ENCODE peak calls at places on chromosome 13, in five cellular contexts. One of them, this sample, is unnamed.

GRCh38 chr13:114081761-114082681 is 50.4 kb downstream of the RASA3 start:
- DNase-seq in tibial nerve: no peak
- DNase-seq in body of pancreas: peak
- DNase-seq in uterus: no peak
- DNase-seq in prostate gland: no peak
- DNase-seq in this sample: no peak

GRCh38 chr13:104008571-104009435 is 942.6 kb upstream of the SLC10A2 start:
- DNase-seq in tibial nerve: no peak
- DNase-seq in body of pancreas: no peak
- DNase-seq in uterus: no peak
- DNase-seq in prostate gland: no peak
- DNase-seq in this sample: no peak

GRCh38 chr13:112435973-112436372 is 59.8 kb downstream of the SPACA7 start:
- DNase-seq in tibial nerve: no peak
- DNase-seq in body of pancreas: no peak
- DNase-seq in uterus: no peak
- DNase-seq in prostate gland: no peak
- DNase-seq in this sample: no peak

GRCh38 chr13:25253702-25254101 is 33.6 kb downstream of the MTMR6 start:
- DNase-seq in tibial nerve: no peak
- DNase-seq in body of pancreas: no peak
- DNase-seq in uterus: no peak
- DNase-seq in prostate gland: no peak
- DNase-seq in this sample: no peak

GRCh38 chr13:84962141-84962750 is 837.0 kb downstream of the SLITRK6 start:
- DNase-seq in tibial nerve: no peak
- DNase-seq in body of pancreas: no peak
- DNase-seq in uterus: no peak
- DNase-seq in prostate gland: no peak
- DNase-seq in this sample: no peak

GRCh38 chr13:39417643-39418042 is 185.3 kb downstream of the LHFPL6 start:
- DNase-seq in tibial nerve: no peak
- DNase-seq in body of pancreas: no peak
- DNase-seq in uterus: no peak
- DNase-seq in prostate gland: no peak
- DNase-seq in this sample: no peak

GRCh38 chr13:77417897-77418296 is 91.0 kb upstream of the MYCBP2 start:
- DNase-seq in tibial nerve: no peak
- DNase-seq in body of pancreas: no peak
- DNase-seq in uterus: no peak
- DNase-seq in prostate gland: no peak
- DNase-seq in this sample: no peak

GRCh38 chr13:39565036-39565949 is 37.7 kb downstream of the LHFPL6 start:
- DNase-seq in tibial nerve: no peak
- DNase-seq in body of pancreas: no peak
- DNase-seq in uterus: peak
- DNase-seq in prostate gland: no peak
- DNase-seq in this sample: no peak

GRCh38 chr13:111328803-111329410 is 8.5 kb downstream of the TEX29 start:
- DNase-seq in tibial nerve: no peak
- DNase-seq in body of pancreas: no peak
- DNase-seq in uterus: no peak
- DNase-seq in prostate gland: peak
- DNase-seq in this sample: no peak

GRCh38 chr13:75481176-75482069 is 546 bp downstream of the TBC1D4 start:
- DNase-seq in tibial nerve: peak
- DNase-seq in body of pancreas: peak
- DNase-seq in uterus: peak
- DNase-seq in prostate gland: peak
- DNase-seq in this sample: no peak

GRCh38 chr13:102452831-102453230 is 51.0 kb upstream of the FGF14 start:
- DNase-seq in tibial nerve: no peak
- DNase-seq in body of pancreas: no peak
- DNase-seq in uterus: no peak
- DNase-seq in prostate gland: no peak
- DNase-seq in this sample: no peak

GRCh38 chr13:26220575-26220974 is 1.5 kb downstream of the RNF6 start:
- DNase-seq in tibial nerve: no peak
- DNase-seq in body of pancreas: no peak
- DNase-seq in uterus: no peak
- DNase-seq in prostate gland: no peak
- DNase-seq in this sample: no peak

GRCh38 chr13:28493740-28494536 is 990 bp downstream of the FLT1 start:
- DNase-seq in tibial nerve: no peak
- DNase-seq in body of pancreas: no peak
- DNase-seq in uterus: no peak
- DNase-seq in prostate gland: no peak
- DNase-seq in this sample: no peak

GRCh38 chr13:19072543-19072942 is 109.1 kb downstream of the TUBA3C start:
- DNase-seq in tibial nerve: no peak
- DNase-seq in body of pancreas: no peak
- DNase-seq in uterus: no peak
- DNase-seq in prostate gland: no peak
- DNase-seq in this sample: no peak

GRCh38 chr13:25738797-25739196 is 313.0 kb downstream of the SHISA2 start:
- DNase-seq in tibial nerve: no peak
- DNase-seq in body of pancreas: no peak
- DNase-seq in uterus: no peak
- DNase-seq in prostate gland: no peak
- DNase-seq in this sample: no peak

GRCh38 chr13:107124129-107124718 is 556.3 kb upstream of the ARGLU1 start:
- DNase-seq in tibial nerve: no peak
- DNase-seq in body of pancreas: no peak
- DNase-seq in uterus: no peak
- DNase-seq in prostate gland: no peak
- DNase-seq in this sample: no peak

GRCh38 chr13:50284540-50284939 is 269.3 kb downstream of the KCNRG start:
- DNase-seq in tibial nerve: no peak
- DNase-seq in body of pancreas: no peak
- DNase-seq in uterus: no peak
- DNase-seq in prostate gland: no peak
- DNase-seq in this sample: no peak

GRCh38 chr13:114129649-114130062 is 2.8 kb downstream of the RASA3 start:
- DNase-seq in tibial nerve: no peak
- DNase-seq in body of pancreas: no peak
- DNase-seq in uterus: no peak
- DNase-seq in prostate gland: no peak
- DNase-seq in this sample: no peak

GRCh38 chr13:101977475-101977874 is 424.4 kb downstream of the FGF14 start:
- DNase-seq in tibial nerve: no peak
- DNase-seq in body of pancreas: peak
- DNase-seq in uterus: no peak
- DNase-seq in prostate gland: no peak
- DNase-seq in this sample: no peak

GRCh38 chr13:97308735-97309429 is 86.7 kb downstream of the MBNL2 start:
- DNase-seq in tibial nerve: no peak
- DNase-seq in body of pancreas: no peak
- DNase-seq in uterus: no peak
- DNase-seq in prostate gland: no peak
- DNase-seq in this sample: no peak

GRCh38 chr13:38180100-38180499 is 169.6 kb upstream of the UFM1 start:
- DNase-seq in tibial nerve: no peak
- DNase-seq in body of pancreas: no peak
- DNase-seq in uterus: no peak
- DNase-seq in prostate gland: no peak
- DNase-seq in this sample: no peak

GRCh38 chr13:102310691-102311432 is 91.0 kb downstream of the FGF14 start:
- DNase-seq in tibial nerve: peak
- DNase-seq in body of pancreas: peak
- DNase-seq in uterus: peak
- DNase-seq in prostate gland: no peak
- DNase-seq in this sample: no peak

GRCh38 chr13:99605417-99606321 is 104.4 kb downstream of the TM9SF2 start:
- DNase-seq in tibial nerve: peak
- DNase-seq in body of pancreas: peak
- DNase-seq in uterus: peak
- DNase-seq in prostate gland: peak
- DNase-seq in this sample: no peak

GRCh38 chr13:106183410-106184128 is 351.9 kb downstream of the EFNB2 start:
- DNase-seq in tibial nerve: no peak
- DNase-seq in body of pancreas: no peak
- DNase-seq in uterus: no peak
- DNase-seq in prostate gland: no peak
- DNase-seq in this sample: no peak

GRCh38 chr13:66831317-66831716 is 398.8 kb downstream of the PCDH9 start:
- DNase-seq in tibial nerve: no peak
- DNase-seq in body of pancreas: no peak
- DNase-seq in uterus: no peak
- DNase-seq in prostate gland: no peak
- DNase-seq in this sample: no peak

GRCh38 chr13:26502826-26503225 is 54.7 kb upstream of the WASF3 start:
- DNase-seq in tibial nerve: peak
- DNase-seq in body of pancreas: peak
- DNase-seq in uterus: no peak
- DNase-seq in prostate gland: no peak
- DNase-seq in this sample: no peak

GRCh38 chr13:39779337-39780270 is 124.1 kb downstream of the COG6 start:
- DNase-seq in tibial nerve: peak
- DNase-seq in body of pancreas: no peak
- DNase-seq in uterus: no peak
- DNase-seq in prostate gland: no peak
- DNase-seq in this sample: no peak

GRCh38 chr13:40109324-40109958 is 454.0 kb downstream of the COG6 start:
- DNase-seq in tibial nerve: no peak
- DNase-seq in body of pancreas: peak
- DNase-seq in uterus: no peak
- DNase-seq in prostate gland: no peak
- DNase-seq in this sample: no peak

GRCh38 chr13:76522083-76522755 is 364.0 kb downstream of the KCTD12 start:
- DNase-seq in tibial nerve: no peak
- DNase-seq in body of pancreas: no peak
- DNase-seq in uterus: no peak
- DNase-seq in prostate gland: no peak
- DNase-seq in this sample: no peak

GRCh38 chr13:98528663-98529064 is 48.2 kb downstream of the STK24 start:
- DNase-seq in tibial nerve: no peak
- DNase-seq in body of pancreas: no peak
- DNase-seq in uterus: no peak
- DNase-seq in prostate gland: no peak
- DNase-seq in this sample: no peak

DNA sequence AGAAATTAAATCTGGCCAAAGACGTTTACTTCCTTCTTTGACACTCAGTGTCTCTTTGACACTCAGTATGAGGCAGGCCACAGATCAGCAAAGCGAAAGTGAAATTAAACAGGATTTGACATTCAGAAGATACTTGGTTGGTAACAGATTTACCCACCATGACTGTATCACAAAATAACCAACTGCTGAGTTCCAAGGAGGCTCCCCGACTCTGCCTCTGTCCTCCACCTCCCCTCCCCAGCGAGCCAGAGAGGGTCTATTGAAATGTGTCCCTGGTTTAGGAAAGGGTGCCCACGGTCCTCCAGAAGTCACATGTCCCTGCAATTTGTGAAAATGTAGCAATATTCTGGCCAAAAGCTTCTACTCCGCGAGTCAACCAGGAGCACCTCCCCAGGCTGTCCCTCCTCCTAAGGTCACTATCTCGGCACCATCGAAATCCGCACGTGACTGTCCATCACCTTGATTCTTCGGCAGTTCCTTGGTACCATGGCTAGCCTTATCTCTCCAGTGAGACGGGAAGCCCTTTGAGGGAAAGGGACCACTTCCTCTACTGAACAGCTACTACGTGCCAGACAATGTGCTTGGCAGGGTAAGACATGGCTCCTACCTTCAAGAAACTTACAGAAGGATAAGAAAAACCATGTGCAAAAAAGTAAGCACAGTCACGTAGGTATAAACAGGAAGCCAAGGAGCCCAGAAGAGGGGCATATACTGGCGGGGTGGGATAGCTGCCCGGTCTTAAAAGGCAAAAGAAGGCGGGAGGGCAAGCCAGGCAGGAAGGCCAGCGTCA is 1.5 kb downstream of the N4BP2L1 start:
- DNase-seq in tibial nerve: peak
- DNase-seq in body of pancreas: peak
- DNase-seq in uterus: no peak
- DNase-seq in prostate gland: no peak
- DNase-seq in this sample: no peak
- TF ChIP-seq POLR2A in tibial nerve: no peak
- TF ChIP-seq POLR2A in body of pancreas: no peak
- TF ChIP-seq POLR2A in uterus: no peak
- TF ChIP-seq POLR2A in prostate gland: no peak
- TF ChIP-seq POLR2A in this sample: no peak

DNA sequence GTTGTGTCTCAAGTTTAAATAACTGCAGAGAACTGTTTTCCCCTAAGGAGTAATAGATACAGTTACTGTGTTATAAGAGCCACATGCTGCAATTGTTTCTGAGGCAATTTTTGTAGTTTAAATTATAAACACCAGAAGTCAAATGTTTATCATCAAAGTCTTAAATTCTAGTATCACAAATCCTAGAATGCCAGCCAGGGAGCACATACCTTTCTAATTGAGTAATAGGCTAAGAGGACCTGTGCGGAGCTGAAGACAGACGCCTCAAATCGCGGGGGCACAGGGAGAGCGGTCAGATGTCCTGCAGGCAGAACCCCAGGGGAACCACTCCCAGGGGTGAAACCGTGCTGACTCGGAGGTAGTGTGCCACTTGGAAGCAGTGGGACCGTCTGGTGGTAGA is 65.2 kb upstream of the TNFRSF19 start:
- DNase-seq in tibial nerve: no peak
- DNase-seq in body of pancreas: no peak
- DNase-seq in uterus: no peak
- DNase-seq in prostate gland: no peak
- DNase-seq in this sample: no peak
- TF ChIP-seq POLR2A in tibial nerve: no peak
- TF ChIP-seq POLR2A in body of pancreas: no peak
- TF ChIP-seq POLR2A in uterus: no peak
- TF ChIP-seq POLR2A in prostate gland: no peak
- TF ChIP-seq POLR2A in this sample: no peak

GRCh38 chr13:45417790-45418534 is at the start of gene SLC25A30:
- DNase-seq in tibial nerve: peak
- DNase-seq in body of pancreas: peak
- DNase-seq in uterus: peak
- DNase-seq in prostate gland: peak
- DNase-seq in this sample: peak
- TF ChIP-seq POLR2A in tibial nerve: peak
- TF ChIP-seq POLR2A in body of pancreas: peak
- TF ChIP-seq POLR2A in uterus: peak
- TF ChIP-seq POLR2A in prostate gland: peak
- TF ChIP-seq POLR2A in this sample: no peak

GRCh38 chr13:29953542-29953941 is 103.1 kb upstream of the UBL3 start:
- DNase-seq in tibial nerve: no peak
- DNase-seq in body of pancreas: no peak
- DNase-seq in uterus: no peak
- DNase-seq in prostate gland: no peak
- DNase-seq in this sample: no peak

GRCh38 chr13:29952245-29952644 is 101.8 kb upstream of the UBL3 start:
- DNase-seq in tibial nerve: no peak
- DNase-seq in body of pancreas: no peak
- DNase-seq in uterus: no peak
- DNase-seq in prostate gland: no peak
- DNase-seq in this sample: no peak

GRCh38 chr13:29956771-29957170 is 106.4 kb upstream of the UBL3 start:
- DNase-seq in tibial nerve: no peak
- DNase-seq in body of pancreas: no peak
- DNase-seq in uterus: no peak
- DNase-seq in prostate gland: no peak
- DNase-seq in this sample: no peak

GRCh38 chr13:29955137-29955650 is 104.8 kb upstream of the UBL3 start:
- DNase-seq in tibial nerve: no peak
- DNase-seq in body of pancreas: no peak
- DNase-seq in uterus: no peak
- DNase-seq in prostate gland: no peak
- DNase-seq in this sample: no peak

GRCh38 chr13:29954082-29955043 is 103.9 kb upstream of the UBL3 start:
- DNase-seq in tibial nerve: no peak
- DNase-seq in body of pancreas: no peak
- DNase-seq in uterus: no peak
- DNase-seq in prostate gland: no peak
- DNase-seq in this sample: no peak
- TF ChIP-seq POLR2A in tibial nerve: no peak
- TF ChIP-seq POLR2A in body of pancreas: no peak
- TF ChIP-seq POLR2A in uterus: no peak
- TF ChIP-seq POLR2A in prostate gland: no peak
- TF ChIP-seq POLR2A in this sample: no peak

This sample was measured in breast epithelium.